ENCODE peak calls at places on chromosomes 16 and 17, in four cellular contexts. One of them, this sample, is unnamed.

GRCh38 chr17:64009571-64010402 is 10.6 kb downstream of the ICAM2 start:
- DNase-seq in Panc1: no peak
- DNase-seq in heart right ventricle: no peak
- DNase-seq in colonic mucosa: peak; percentile 15
- DNase-seq in this sample: no peak

GRCh38 chr17:58267347-58268324 is 13.1 kb downstream of the MPO start:
- DNase-seq in Panc1: no peak
- DNase-seq in heart right ventricle: no peak
- DNase-seq in colonic mucosa: no peak
- DNase-seq in this sample: no peak

GRCh38 chr17:7538891-7539290 is 10.0 kb upstream of the TNFSF12 start:
- DNase-seq in Panc1: no peak
- DNase-seq in heart right ventricle: no peak
- DNase-seq in colonic mucosa: no peak
- DNase-seq in this sample: no peak

GRCh38 chr17:80892019-80892855 is 99.4 kb upstream of the CHMP6 start:
- DNase-seq in Panc1: peak; percentile 77
- DNase-seq in heart right ventricle: peak; percentile 85
- DNase-seq in colonic mucosa: peak; percentile 61
- DNase-seq in this sample: peak; percentile 93

GRCh38 chr16:4319454-4319853 is 3.6 kb downstream of the GLIS2 start:
- DNase-seq in Panc1: no peak
- DNase-seq in heart right ventricle: no peak
- DNase-seq in colonic mucosa: peak; percentile 59
- DNase-seq in this sample: no peak

GRCh38 chr17:3911271-3912053 is 4.8 kb downstream of the P2RX1 start:
- DNase-seq in Panc1: no peak
- DNase-seq in heart right ventricle: no peak
- DNase-seq in colonic mucosa: peak; percentile 44
- DNase-seq in this sample: no peak

GRCh38 chr16:69340095-69340644 is 598 bp downstream of the NIP7 start:
- DNase-seq in Panc1: no peak
- DNase-seq in heart right ventricle: peak; percentile 18
- DNase-seq in colonic mucosa: no peak
- DNase-seq in this sample: no peak

GRCh38 chr17:61491981-61492380 is 39.8 kb downstream of the TBX4 start:
- DNase-seq in Panc1: no peak
- DNase-seq in heart right ventricle: no peak
- DNase-seq in colonic mucosa: no peak
- DNase-seq in this sample: no peak

GRCh38 chr17:57761887-57762286 is 16.8 kb upstream of the CCDC182 start:
- DNase-seq in Panc1: no peak
- DNase-seq in heart right ventricle: no peak
- DNase-seq in colonic mucosa: no peak
- DNase-seq in this sample: no peak

GRCh38 chr17:76376318-76377133 is 7.9 kb upstream of the SPHK1 start:
- DNase-seq in Panc1: no peak
- DNase-seq in heart right ventricle: peak; percentile 47
- DNase-seq in colonic mucosa: no peak
- DNase-seq in this sample: no peak

GRCh38 chr17:55168970-55169687 is 95.6 kb upstream of the HLF start:
- DNase-seq in Panc1: no peak
- DNase-seq in heart right ventricle: no peak
- DNase-seq in colonic mucosa: no peak
- DNase-seq in this sample: no peak

GRCh38 chr17:43604549-43604948 is 57.2 kb downstream of the MEOX1 start:
- DNase-seq in Panc1: no peak
- DNase-seq in heart right ventricle: no peak
- DNase-seq in colonic mucosa: no peak
- DNase-seq in this sample: no peak

GRCh38 chr16:82892327-82892726 is 265.6 kb downstream of the CDH13 start:
- DNase-seq in Panc1: no peak
- DNase-seq in heart right ventricle: no peak
- DNase-seq in colonic mucosa: no peak
- DNase-seq in this sample: no peak

GRCh38 chr17:7560172-7561027 is 1.3 kb upstream of the SENP3 start:
- DNase-seq in Panc1: no peak
- DNase-seq in heart right ventricle: peak; percentile 63
- DNase-seq in colonic mucosa: peak; percentile 87
- DNase-seq in this sample: no peak

GRCh38 chr17:20728181-20728580 is 148.7 kb downstream of the CDRT15L2 start:
- DNase-seq in Panc1: no peak
- DNase-seq in heart right ventricle: no peak
- DNase-seq in colonic mucosa: no peak
- DNase-seq in this sample: no peak
- H3K4me3 ChIP-seq in Panc1: no peak overlapping the region
- H3K4me3 ChIP-seq in heart right ventricle: no peak overlapping the region
- H3K4me3 ChIP-seq in colonic mucosa: no peak overlapping the region
- H3K4me3 ChIP-seq in this sample: no peak overlapping the region

DNA sequence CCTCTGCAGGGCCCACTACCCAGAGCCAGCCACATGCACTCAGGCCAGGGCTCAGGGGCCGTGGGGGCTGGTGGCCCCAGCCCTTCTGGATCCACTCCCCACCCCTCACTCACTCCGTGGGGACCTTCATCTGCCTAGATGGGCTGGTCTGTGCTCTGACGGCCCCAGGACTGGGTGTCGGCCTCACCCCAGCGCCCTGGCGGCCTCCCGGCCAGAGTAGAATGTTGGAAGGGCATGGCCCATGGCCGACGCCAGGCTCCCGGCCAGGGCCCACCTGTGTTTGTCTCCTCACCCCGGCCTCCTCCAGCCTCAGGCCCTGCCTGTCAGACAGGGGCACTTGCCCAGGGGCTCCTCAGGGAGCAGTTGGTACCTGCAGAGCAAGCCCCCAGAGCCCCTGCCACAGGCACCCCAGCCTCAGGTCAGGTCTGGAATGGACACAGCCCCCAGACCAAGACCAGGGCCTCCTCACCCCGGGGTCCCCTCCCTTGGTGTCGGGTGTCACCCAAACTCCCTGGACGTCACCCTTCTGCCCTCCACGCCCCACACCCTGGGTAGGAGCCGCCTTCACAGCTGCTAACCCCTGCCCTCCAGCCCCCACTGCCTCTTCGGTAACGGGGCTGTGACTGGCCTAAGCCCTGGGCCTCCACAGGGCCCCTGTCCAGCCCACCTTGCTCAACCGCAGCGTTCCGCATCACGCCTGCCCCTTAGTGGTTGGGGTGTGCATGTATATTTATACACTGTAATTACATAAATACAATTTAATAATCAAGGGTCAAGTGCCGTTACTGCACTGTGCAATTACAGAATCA is 3.0 kb upstream of the CDH15 start:
- DNase-seq in Panc1: no peak
- DNase-seq in heart right ventricle: no peak
- DNase-seq in colonic mucosa: no peak
- DNase-seq in this sample: no peak
- TF ChIP-seq CTCF in Panc1: peak; percentile 36
- TF ChIP-seq CTCF in heart right ventricle: no peak
- TF ChIP-seq CTCF in colonic mucosa: no peak
- TF ChIP-seq CTCF in this sample: no peak

DNA sequence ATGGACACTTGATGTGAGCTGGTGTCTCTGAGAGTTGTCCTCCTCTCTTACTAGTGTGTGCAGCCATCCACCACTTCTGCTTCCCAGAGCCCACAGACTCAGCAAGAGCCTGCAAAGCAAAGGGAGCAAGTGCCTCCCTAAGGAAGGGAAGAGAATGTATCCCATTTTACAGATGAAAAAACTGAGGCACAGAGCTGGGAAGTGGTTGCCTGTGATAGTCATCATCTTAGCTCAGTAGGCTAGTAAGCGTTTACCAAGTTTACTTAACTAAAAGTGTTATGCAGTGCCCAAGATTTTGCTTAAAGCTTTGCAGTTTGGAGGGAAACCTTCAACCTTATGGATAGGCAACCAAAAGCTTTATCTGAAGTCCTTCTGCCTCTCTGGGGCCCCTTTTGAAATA is 23.0 kb upstream of the EFCAB13 start:
- DNase-seq in Panc1: no peak
- DNase-seq in heart right ventricle: no peak
- DNase-seq in colonic mucosa: no peak
- DNase-seq in this sample: no peak
- H3K36me3 ChIP-seq in Panc1: no peaks in the 10 kb centered on the region
- H3K36me3 ChIP-seq in heart right ventricle: no peaks in the 10 kb centered on the region
- H3K36me3 ChIP-seq in colonic mucosa: no peaks in the 10 kb centered on the region
- H3K36me3 ChIP-seq in this sample: no peaks in the 10 kb centered on the region

GRCh38 chr16:11550651-11551498 is 35.8 kb downstream of the LITAF start:
- DNase-seq in Panc1: no peak
- DNase-seq in heart right ventricle: no peak
- DNase-seq in colonic mucosa: no peak
- DNase-seq in this sample: no peak

GRCh38 chr16:11553371-11553770 is 33.3 kb downstream of the LITAF start:
- DNase-seq in Panc1: no peak
- DNase-seq in heart right ventricle: no peak
- DNase-seq in colonic mucosa: no peak
- DNase-seq in this sample: no peak

GRCh38 chr16:11552445-11552844 is 34.3 kb downstream of the LITAF start:
- DNase-seq in Panc1: no peak
- DNase-seq in heart right ventricle: peak; percentile 30
- DNase-seq in colonic mucosa: no peak
- DNase-seq in this sample: no peak

GRCh38 chr16:11554054-11554453 is 32.7 kb downstream of the LITAF start:
- DNase-seq in Panc1: no peak
- DNase-seq in heart right ventricle: no peak
- DNase-seq in colonic mucosa: no peak
- DNase-seq in this sample: no peak

DNA sequence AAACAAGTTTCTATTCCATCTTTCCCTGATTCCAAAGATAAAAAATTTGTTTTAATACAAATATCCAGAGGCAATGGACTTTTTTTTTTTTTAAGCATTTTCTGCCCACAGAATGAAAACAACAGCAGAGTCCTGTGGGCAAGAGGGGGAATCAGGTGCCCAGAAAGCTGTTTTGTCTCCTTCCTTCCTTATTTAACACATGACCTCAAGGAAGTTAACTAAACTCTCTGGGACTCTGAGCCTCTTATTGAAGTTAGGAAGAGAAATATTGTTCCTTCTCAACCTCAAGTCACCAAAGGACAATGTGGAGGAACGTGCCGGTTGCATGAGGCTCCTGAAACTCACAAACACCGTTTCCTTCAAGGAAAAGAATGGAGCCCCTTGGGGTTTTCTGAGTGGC is 34.9 kb downstream of the LITAF start:
- DNase-seq in Panc1: no peak
- DNase-seq in heart right ventricle: no peak
- DNase-seq in colonic mucosa: no peak
- DNase-seq in this sample: no peak
- H3K4me3 ChIP-seq in Panc1: no peak overlapping the region
- H3K4me3 ChIP-seq in heart right ventricle: no peak overlapping the region
- H3K4me3 ChIP-seq in colonic mucosa: no peak overlapping the region
- H3K4me3 ChIP-seq in this sample: no peak overlapping the region

GRCh38 chr16:85728879-85729278 is 22.0 kb downstream of the C16orf74 start:
- DNase-seq in Panc1: no peak
- DNase-seq in heart right ventricle: no peak
- DNase-seq in colonic mucosa: no peak
- DNase-seq in this sample: no peak
- TF ChIP-seq CTCF in Panc1: no peak
- TF ChIP-seq CTCF in heart right ventricle: no peak
- TF ChIP-seq CTCF in colonic mucosa: no peak
- TF ChIP-seq CTCF in this sample: peak; percentile 31

DNA sequence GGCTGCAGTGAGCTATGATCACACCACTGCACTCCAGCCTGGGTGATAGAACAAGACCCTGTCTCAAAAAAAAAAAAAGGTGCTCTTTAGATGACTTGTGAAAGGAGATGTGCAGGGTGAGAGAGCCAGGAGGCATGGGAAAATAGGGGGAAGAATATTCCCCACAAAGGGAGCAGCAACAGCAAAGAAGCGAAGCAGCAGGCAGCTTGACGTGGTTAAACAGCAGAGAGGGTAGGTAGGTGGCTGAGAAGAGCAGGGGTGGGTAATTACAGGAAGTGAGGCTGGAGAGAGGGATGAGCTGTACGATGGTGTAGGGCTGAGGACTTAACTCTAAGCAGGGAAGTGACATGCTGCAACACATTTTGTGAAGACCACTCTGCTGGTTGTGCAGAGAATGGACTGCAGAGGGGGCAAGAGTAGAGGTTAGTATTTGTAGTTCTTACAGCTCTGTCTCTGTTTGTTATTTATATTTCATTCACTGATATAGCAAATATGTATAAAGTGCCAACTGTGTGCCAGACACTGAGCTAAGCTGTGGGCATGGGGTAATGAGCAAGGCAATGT is 1.6 kb downstream of the HEATR3 start:
- DNase-seq in Panc1: no peak
- DNase-seq in heart right ventricle: peak; percentile 15
- DNase-seq in colonic mucosa: peak; percentile 24
- DNase-seq in this sample: no peak
- H3K36me3 ChIP-seq in Panc1: peaks cover 4% of the 10 kb centered on the region
- H3K36me3 ChIP-seq in heart right ventricle: no peaks in the 10 kb centered on the region
- H3K36me3 ChIP-seq in colonic mucosa: no peaks in the 10 kb centered on the region
- H3K36me3 ChIP-seq in this sample: peaks cover 4% of the 10 kb centered on the region

GRCh38 chr17:14304222-14304844 is 3.5 kb downstream of the HS3ST3B1 start:
- DNase-seq in Panc1: no peak
- DNase-seq in heart right ventricle: no peak
- DNase-seq in colonic mucosa: no peak
- DNase-seq in this sample: no peak
- H3K4me3 ChIP-seq in Panc1: no peak overlapping the region
- H3K4me3 ChIP-seq in heart right ventricle: peak overlapping the region; percentile 68
- H3K4me3 ChIP-seq in colonic mucosa: peak overlapping the region; percentile 15
- H3K4me3 ChIP-seq in this sample: peak overlapping the region; percentile 64

GRCh38 chr16:62261760-62262159 is 225.5 kb upstream of the CDH8 start:
- DNase-seq in Panc1: no peak
- DNase-seq in heart right ventricle: no peak
- DNase-seq in colonic mucosa: no peak
- DNase-seq in this sample: no peak

GRCh38 chr16:62254847-62255246 is 218.6 kb upstream of the CDH8 start:
- DNase-seq in Panc1: no peak
- DNase-seq in heart right ventricle: no peak
- DNase-seq in colonic mucosa: no peak
- DNase-seq in this sample: no peak

GRCh38 chr16:62253926-62254325 is 217.7 kb upstream of the CDH8 start:
- DNase-seq in Panc1: no peak
- DNase-seq in heart right ventricle: no peak
- DNase-seq in colonic mucosa: no peak
- DNase-seq in this sample: no peak

GRCh38 chr16:62256406-62256805 is 220.2 kb upstream of the CDH8 start:
- DNase-seq in Panc1: no peak
- DNase-seq in heart right ventricle: no peak
- DNase-seq in colonic mucosa: no peak
- DNase-seq in this sample: no peak
- TF ChIP-seq CTCF in Panc1: peak; percentile 42
- TF ChIP-seq CTCF in heart right ventricle: no peak
- TF ChIP-seq CTCF in colonic mucosa: no peak
- TF ChIP-seq CTCF in this sample: peak; percentile 21